ENCODE peak calls at places on chromosomes 12 and 14, in seven cellular contexts. R is AG04450, A is fibroblast of lung, Q is foreskin fibroblast, Y is Peyer's patch, C is kidney epithelial cell, J is astrocyte of the spinal cord. M is an unnamed sample.

GRCh38 chr14:95164506-95164905 is 7.2 kb upstream of the DICER1 start:
- DNase-seq in C (no peak), J (no peak), R (no peak), Y (no peak), A (no peak), Q (no peak), M (no peak)

GRCh38 chr12:94561943-94562411 is 88.4 kb downstream of the TMCC3 start:
- DNase-seq in J (peak; percentile 24), A (peak; percentile 21), Y (peak; percentile 28), C (no peak), Q (peak; percentile 24), R (no peak), M (no peak)

GRCh38 chr12:50326636-50327284 is 43.4 kb upstream of the LIMA1 start:
- DNase-seq in Y (no peak), C (no peak), R (peak; percentile 20), J (peak; percentile 79), Q (peak; percentile 42), A (peak; percentile 64), M (peak; percentile 55)

GRCh38 chr12:73065913-73066312 is 793.7 kb downstream of the TRHDE start:
- DNase-seq in A (no peak), C (no peak), R (no peak), Q (no peak), Y (no peak), J (no peak), M (no peak)

GRCh38 chr12:52356031-52356761 is 11.1 kb downstream of the KRT85 start:
- DNase-seq in J (no peak), Q (no peak), R (no peak), C (no peak), Y (no peak), A (no peak), M (no peak)

GRCh38 chr12:127230843-127231260 is 1036.1 kb upstream of the TMEM132C start:
- DNase-seq in A (peak; percentile 99), C (peak; percentile 96), Y (no peak), Q (peak; percentile 98), J (peak; percentile 94), R (peak; percentile 83), M (peak; percentile 94)

GRCh38 chr12:53219116-53219955 is 12.3 kb upstream of the ITGB7 start:
- DNase-seq in A (peak; percentile 73), R (no peak), Y (peak; percentile 64), C (no peak), J (peak; percentile 48), Q (no peak), M (peak; percentile 61)

GRCh38 chr12:17992002-17992656 is 97.9 kb downstream of the RERGL start:
- DNase-seq in Y (no peak), Q (peak; percentile 7), C (no peak), J (peak; percentile 54), R (no peak), A (peak; percentile 36), M (peak; percentile 55)

GRCh38 chr14:34270361-34270760 is 191.7 kb downstream of the SPTSSA start:
- DNase-seq in Q (no peak), R (no peak), J (no peak), C (no peak), A (peak; percentile 10), Y (no peak), M (no peak)

GRCh38 chr12:112848972-112849371 is 57.4 kb downstream of the RPH3A start:
- DNase-seq in J (no peak), Y (no peak), A (no peak), Q (no peak), C (no peak), R (no peak), M (no peak)

GRCh38 chr12:74415633-74416032 is 122.0 kb upstream of the ATXN7L3B start:
- DNase-seq in Q (peak; percentile 0), A (peak; percentile 14), R (no peak), J (peak; percentile 44), C (no peak), Y (no peak), M (peak; percentile 2)

GRCh38 chr12:38892090-38892786 is 13.2 kb downstream of the CPNE8 start:
- DNase-seq in Y (no peak), J (no peak), A (peak; percentile 52), C (no peak), Q (no peak), R (no peak), M (peak; percentile 27)

GRCh38 chr12:129706716-129707115 is 197.1 kb downstream of the TMEM132D start:
- DNase-seq in J (no peak), Q (no peak), A (no peak), Y (no peak), C (no peak), R (no peak), M (no peak)

GRCh38 chr14:45041641-45042040 is 42.3 kb upstream of the PRPF39 start:
- DNase-seq in C (no peak), Q (no peak), J (no peak), Y (no peak), R (no peak), A (no peak), M (no peak)

GRCh38 chr14:29814153-29815057 is 113.2 kb downstream of the PRKD1 start:
- DNase-seq in A (peak; percentile 70), Y (no peak), Q (no peak), R (no peak), C (no peak), J (peak; percentile 74), M (no peak)

GRCh38 chr12:116924558-116925453 is 14.1 kb downstream of the FBXW8 start:
- DNase-seq in Y (peak; percentile 56), R (peak; percentile 44), C (peak; percentile 70), J (peak; percentile 81), Q (peak; percentile 76), A (peak; percentile 92), M (peak; percentile 74)

GRCh38 chr12:1527789-1528188 is 66.6 kb downstream of the FBXL14 start:
- DNase-seq in C (peak; percentile 45), A (peak; percentile 87), Y (no peak), J (peak; percentile 70), Q (peak; percentile 88), R (no peak), M (peak; percentile 90)

GRCh38 chr12:55933158-55933798 is 2.3 kb downstream of the DGKA start:
- DNase-seq in R (no peak), J (no peak), Q (no peak), Y (no peak), A (peak; percentile 26), C (no peak), M (peak; percentile 23)

GRCh38 chr12:54858562-54858961 is 4.2 kb downstream of the MUCL1 start:
- DNase-seq in R (no peak), J (no peak), Y (no peak), A (no peak), C (no peak), Q (no peak), M (no peak)

GRCh38 chr14:85554106-85554505 is 24.2 kb downstream of the FLRT2 start:
- DNase-seq in Y (no peak), Q (no peak), J (no peak), C (no peak), R (no peak), A (no peak), M (no peak)

GRCh38 chr12:26823391-26823790 is 9.6 kb downstream of the ITPR2 start:
- DNase-seq in C (no peak), Y (no peak), Q (peak; percentile 24), J (no peak), R (no peak), A (peak; percentile 58), M (peak; percentile 50)

GRCh38 chr12:4369548-4369947 is 10.0 kb downstream of the FGF23 start:
- DNase-seq in J (no peak), Y (no peak), Q (no peak), R (no peak), A (no peak), C (no peak), M (no peak)

GRCh38 chr14:90620540-90621204 is 195.6 kb downstream of the TTC7B start:
- DNase-seq in C (no peak), Y (no peak), J (no peak), R (no peak), Q (no peak), A (no peak), M (no peak)

GRCh38 chr14:105602243-105602750 is 75.9 kb downstream of the TMEM121 start:
- DNase-seq in C (no peak), Q (no peak), R (no peak), J (no peak), Y (no peak), A (no peak), M (no peak)
- TF ChIP-seq CTCF in C (no peak), Q (no peak), R (no peak), J (no peak), Y (no peak), A (no peak), M (no peak)

DNA sequence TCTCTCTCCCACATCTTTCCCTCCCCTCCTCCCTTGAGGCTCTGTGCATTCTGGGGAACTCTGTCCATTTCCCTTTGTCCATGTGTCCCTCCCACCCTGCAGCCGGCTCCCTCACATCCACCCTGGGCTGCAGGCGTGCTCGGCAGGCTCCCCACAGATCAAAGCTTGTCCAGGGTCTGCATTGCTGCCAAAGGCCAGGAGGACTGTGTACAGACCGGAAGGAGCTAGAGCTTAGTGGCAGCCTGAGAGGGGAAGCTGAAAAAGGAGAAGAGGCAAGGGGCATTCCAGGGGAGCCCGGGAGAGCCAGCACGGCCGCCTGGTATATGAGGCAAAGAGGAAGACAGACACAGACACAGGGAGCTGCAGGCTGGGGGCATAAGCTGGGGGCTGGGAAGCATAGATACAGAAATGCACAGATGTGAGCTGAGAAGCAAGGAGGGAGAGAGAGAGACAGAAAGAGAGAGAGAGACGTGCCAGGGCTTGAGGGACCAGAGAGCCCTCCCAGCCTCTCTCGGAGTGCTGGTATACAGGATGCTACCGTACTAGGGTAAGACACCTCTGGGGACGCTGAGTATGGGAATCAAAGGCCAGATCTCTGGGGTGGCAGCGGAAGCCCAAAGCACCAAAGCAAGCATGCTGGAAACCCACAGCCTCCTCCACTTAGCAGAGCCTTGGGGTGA is 3.3 kb downstream of the CD4 start:
- DNase-seq in A (peak; percentile 14), C (no peak), Q (no peak), J (peak; percentile 9), Y (no peak), R (no peak), M (no peak)
- H3K4me3 ChIP-seq in A (peak overlapping the region; percentile 12), C (no peak overlapping the region), Q (peak overlapping the region; percentile 10), J (no peak overlapping the region), Y (no peak overlapping the region), R (peak overlapping the region; percentile 31), M (no peak overlapping the region)

GRCh38 chr12:76560083-76560491 is 516 bp upstream of the OSBPL8 start:
- DNase-seq in C (no peak), R (peak; percentile 3), Y (no peak), A (no peak), J (no peak), Q (no peak), M (no peak)
- TF ChIP-seq CTCF in C (no peak), R (no peak), Y (no peak), A (no peak), J (no peak), Q (no peak), M (no peak)

DNA sequence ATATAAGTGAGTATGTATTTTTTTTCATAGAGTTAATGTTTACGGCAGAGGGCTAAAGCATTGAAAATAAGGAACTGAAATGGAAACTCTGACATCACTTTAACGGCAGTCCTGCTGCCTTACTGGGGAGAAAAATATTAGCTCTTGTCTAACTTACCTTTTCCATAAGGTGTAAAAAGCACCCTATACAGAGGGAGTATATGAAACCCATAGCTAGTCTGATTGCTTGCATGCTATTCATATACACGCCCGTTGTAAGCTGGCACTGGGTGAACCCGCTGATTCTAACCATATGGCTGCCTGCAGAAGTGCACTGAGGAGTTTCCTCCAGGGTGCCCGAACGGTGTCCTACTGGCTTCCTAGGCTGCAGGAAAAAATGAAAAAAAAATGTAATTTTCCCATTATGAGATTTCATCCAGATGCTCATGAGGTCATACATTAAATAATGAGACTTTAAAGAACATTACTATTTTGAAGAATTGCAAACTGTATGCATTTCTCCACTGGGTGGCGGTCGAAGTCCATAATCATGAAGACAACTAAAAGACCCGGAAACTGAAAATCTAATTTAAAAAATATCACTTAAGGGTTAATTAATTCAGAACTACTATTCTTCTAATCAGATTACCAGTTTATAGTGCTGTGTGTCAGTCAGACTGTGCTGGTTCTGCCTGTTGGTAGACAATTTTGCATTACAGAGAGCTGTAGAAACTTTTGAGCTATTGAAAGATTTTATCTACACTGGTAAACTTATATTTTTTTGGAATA is 144.7 kb downstream of the ALX1 start:
- DNase-seq in C (no peak), Q (peak; percentile 1), Y (no peak), R (no peak), J (peak; percentile 24), A (peak; percentile 2), M (peak; percentile 26)
- H3K4me3 ChIP-seq in C (no peak overlapping the region), Q (no peak overlapping the region), Y (no peak overlapping the region), R (no peak overlapping the region), J (no peak overlapping the region), A (no peak overlapping the region), M (no peak overlapping the region)